ENCODE peak calls at places on chromosomes 4 and X, in six cellular contexts. X is anterior cingulate cortex, K is GM23338, C is iris pigment epithelial cell, E is H9, N is cardiac fibroblast. S is an unnamed sample.

GRCh38 chrX:123993326-123993725 is 31.8 kb downstream of the STAG2 start:
- DNase-seq in N (peak), C (peak), K (no peak), X (no peak), E (no peak), S (no peak)

GRCh38 chr4:138802499-138802898 is 213.1 kb upstream of the NOCT start:
- DNase-seq in E (no peak), N (no peak), C (no peak), K (no peak), X (no peak), S (no peak)

GRCh38 chr4:143667461-143667860 is 33.0 kb downstream of the FREM3 start:
- DNase-seq in C (peak), X (no peak), K (no peak), N (peak), E (no peak), S (no peak)

GRCh38 chrX:11089802-11090201 is 21.3 kb upstream of the HCCS start:
- DNase-seq in K (no peak), N (no peak), E (no peak), X (no peak), C (no peak), S (no peak)

GRCh38 chr4:187204389-187204920 is 480.8 kb upstream of the FAT1 start:
- DNase-seq in E (no peak), X (no peak), C (no peak), N (no peak), K (no peak), S (no peak)

GRCh38 chr4:150581611-150582010 is 340 bp upstream of the MAB21L2 start:
- DNase-seq in X (no peak), C (peak), K (peak), N (peak), E (peak), S (no peak)

GRCh38 chr4:38138363-38138762 is 178.2 kb downstream of the PTTG2 start:
- DNase-seq in N (no peak), K (no peak), C (no peak), X (no peak), E (no peak), S (no peak)

GRCh38 chr4:2827071-2827873 is 16.4 kb upstream of the ADD1 start:
- DNase-seq in E (no peak), X (no peak), N (no peak), K (no peak), C (no peak), S (no peak)

GRCh38 chrX:16188687-16189086 is 21.4 kb downstream of the MAGEB17 start:
- DNase-seq in E (no peak), X (no peak), K (no peak), N (no peak), C (peak), S (no peak)

GRCh38 chr4:53055274-53055673 is 193.2 kb downstream of the RASL11B start:
- DNase-seq in N (peak), X (no peak), K (no peak), E (no peak), C (peak), S (no peak)

GRCh38 chr4:175109933-175110332 is 191.8 kb downstream of the ADAM29 start:
- DNase-seq in K (peak), X (no peak), N (no peak), C (no peak), E (peak), S (no peak)

GRCh38 chr4:77931452-77932135 is 69.0 kb downstream of the MRPL1 start:
- DNase-seq in N (peak), E (no peak), X (no peak), C (peak), K (no peak), S (no peak)

GRCh38 chr4:63090641-63091040 is 1318.6 kb downstream of the TECRL start:
- DNase-seq in X (no peak), C (no peak), N (no peak), E (no peak), K (no peak), S (no peak)

GRCh38 chrX:120358687-120359086 is 3.2 kb upstream of the ATP1B4 start:
- DNase-seq in E (no peak), C (peak), X (no peak), K (no peak), N (peak), S (peak)

GRCh38 chr4:28916585-28916984 is 1803.6 kb upstream of the PCDH7 start:
- DNase-seq in X (no peak), E (no peak), N (no peak), C (no peak), K (no peak), S (no peak)

GRCh38 chr4:3634281-3635089 is 102.3 kb upstream of the LRPAP1 start:
- DNase-seq in E (no peak), X (no peak), N (no peak), K (no peak), C (no peak), S (no peak)

GRCh38 chr4:48905363-48906015 is 1.1 kb downstream of the OCIAD2 start:
- DNase-seq in E (no peak), N (peak), K (peak), C (peak), X (no peak), S (no peak)

GRCh38 chr4:103415801-103416200 is 217.7 kb upstream of the CENPE start:
- DNase-seq in E (no peak), N (no peak), X (no peak), K (no peak), C (no peak), S (no peak)

GRCh38 chr4:71833175-71833900 is 49.5 kb upstream of the GC start:
- DNase-seq in K (no peak), X (no peak), N (no peak), C (no peak), E (no peak), S (no peak)

GRCh38 chr4:119041951-119042560 is 93.6 kb upstream of the MYOZ2 start:
- DNase-seq in E (peak), K (peak), N (peak), C (peak), X (no peak), S (no peak)

GRCh38 chr4:158775091-158775651 is 6.3 kb downstream of the FNIP2 start:
- DNase-seq in E (no peak), C (peak), K (no peak), N (peak), X (no peak), S (peak)

GRCh38 chr4:8100696-8101095 is 57.9 kb downstream of the ABLIM2 start:
- DNase-seq in N (peak), X (no peak), K (no peak), E (no peak), C (no peak), S (no peak)

GRCh38 chr4:113686950-113687718 is 74.4 kb downstream of the CAMK2D start:
- DNase-seq in K (no peak), C (no peak), E (no peak), N (peak), X (no peak), S (no peak)

GRCh38 chr4:124854968-124855367 is 142.4 kb upstream of the ANKRD50 start:
- DNase-seq in C (peak), X (no peak), K (no peak), E (no peak), N (no peak), S (no peak)

GRCh38 chr4:89257376-89257775 is 50.2 kb downstream of the GPRIN3 start:
- DNase-seq in X (no peak), E (no peak), N (no peak), C (no peak), K (no peak), S (no peak)

GRCh38 chrX:132958086-132958703 is at the start of gene HS6ST2:
- DNase-seq in K (peak), C (no peak), X (no peak), E (peak), N (no peak), S (no peak)

GRCh38 chr4:183873389-183874185 is 31.5 kb upstream of the STOX2 start:
- DNase-seq in K (no peak), C (no peak), N (no peak), E (no peak), X (no peak), S (no peak)

GRCh38 chrX:110964761-110965160 is 131.2 kb upstream of the PAK3 start:
- DNase-seq in K (peak), C (no peak), X (peak), E (peak), N (no peak), S (peak)

GRCh38 chrX:110250847-110251246 is 67.0 kb downstream of the AMMECR1 start:
- DNase-seq in C (no peak), E (no peak), N (no peak), X (no peak), K (no peak), S (no peak)

GRCh38 chr4:7342581-7343352 is 92.0 kb downstream of the PSAPL1 start:
- DNase-seq in K (no peak), N (no peak), C (no peak), E (no peak), X (no peak), S (no peak)

GRCh38 chr4:93810340-93810992 is 18.1 kb upstream of the ATOH1 start:
- DNase-seq in E (no peak), X (no peak), C (no peak), N (no peak), K (no peak), S (no peak)